ENCODE peak calls at places on chromosomes 3 and 15, in nine cellular contexts. One of them, this sample, is unnamed.

GRCh38 chr3:128619146-128619890 is 31.3 kb downstream of the RPN1 start:
- DNase-seq in NCI-H1092: no peak
- DNase-seq in activated B cell treated with CpG ODN at 0.5 μM for 24 hours: no peak
- DNase-seq in COR-L47: no peak
- DNase-seq in activated naive CD4-positive, alpha-beta T cell treated with anti-CD3 and anti-CD28 coated beads, Interleukin-2, amount 10 ng/mL, durations not matched to agents 7 days and 5 days: no peak
- DNase-seq in GM23338: no peak
- DNase-seq in trophoblast cell: peak
- DNase-seq in GM12864: no peak
- DNase-seq in naive thymus-derived CD8-positive, alpha-beta T cell: no peak
- DNase-seq in this sample: no peak

GRCh38 chr15:74305687-74306086 is 61.8 kb downstream of the CYP11A1 start:
- DNase-seq in NCI-H1092: no peak
- DNase-seq in activated B cell treated with CpG ODN at 0.5 μM for 24 hours: no peak
- DNase-seq in COR-L47: no peak
- DNase-seq in activated naive CD4-positive, alpha-beta T cell treated with anti-CD3 and anti-CD28 coated beads, Interleukin-2, amount 10 ng/mL, durations not matched to agents 7 days and 5 days: no peak
- DNase-seq in GM23338: no peak
- DNase-seq in trophoblast cell: no peak
- DNase-seq in GM12864: no peak
- DNase-seq in naive thymus-derived CD8-positive, alpha-beta T cell: no peak
- DNase-seq in this sample: no peak

GRCh38 chr3:73625124-73625665 is 454 bp upstream of the PDZRN3 start:
- DNase-seq in NCI-H1092: no peak
- DNase-seq in activated B cell treated with CpG ODN at 0.5 μM for 24 hours: no peak
- DNase-seq in COR-L47: no peak
- DNase-seq in activated naive CD4-positive, alpha-beta T cell treated with anti-CD3 and anti-CD28 coated beads, Interleukin-2, amount 10 ng/mL, durations not matched to agents 7 days and 5 days: no peak
- DNase-seq in GM23338: peak
- DNase-seq in trophoblast cell: no peak
- DNase-seq in GM12864: no peak
- DNase-seq in naive thymus-derived CD8-positive, alpha-beta T cell: no peak
- DNase-seq in this sample: no peak

GRCh38 chr15:41804361-41804760 is 23.5 kb upstream of the JMJD7 start:
- DNase-seq in NCI-H1092: no peak
- DNase-seq in activated B cell treated with CpG ODN at 0.5 μM for 24 hours: no peak
- DNase-seq in COR-L47: no peak
- DNase-seq in activated naive CD4-positive, alpha-beta T cell treated with anti-CD3 and anti-CD28 coated beads, Interleukin-2, amount 10 ng/mL, durations not matched to agents 7 days and 5 days: no peak
- DNase-seq in GM23338: no peak
- DNase-seq in trophoblast cell: peak
- DNase-seq in GM12864: no peak
- DNase-seq in naive thymus-derived CD8-positive, alpha-beta T cell: no peak
- DNase-seq in this sample: no peak

GRCh38 chr3:22609139-22609538 is 594.0 kb upstream of the UBE2E2 start:
- DNase-seq in NCI-H1092: no peak
- DNase-seq in activated B cell treated with CpG ODN at 0.5 μM for 24 hours: no peak
- DNase-seq in COR-L47: no peak
- DNase-seq in activated naive CD4-positive, alpha-beta T cell treated with anti-CD3 and anti-CD28 coated beads, Interleukin-2, amount 10 ng/mL, durations not matched to agents 7 days and 5 days: no peak
- DNase-seq in GM23338: no peak
- DNase-seq in trophoblast cell: no peak
- DNase-seq in GM12864: no peak
- DNase-seq in naive thymus-derived CD8-positive, alpha-beta T cell: no peak
- DNase-seq in this sample: no peak

GRCh38 chr3:178140491-178140890 is 395.7 kb upstream of the KCNMB2 start:
- DNase-seq in NCI-H1092: no peak
- DNase-seq in activated B cell treated with CpG ODN at 0.5 μM for 24 hours: no peak
- DNase-seq in COR-L47: no peak
- DNase-seq in activated naive CD4-positive, alpha-beta T cell treated with anti-CD3 and anti-CD28 coated beads, Interleukin-2, amount 10 ng/mL, durations not matched to agents 7 days and 5 days: no peak
- DNase-seq in GM23338: no peak
- DNase-seq in trophoblast cell: no peak
- DNase-seq in GM12864: no peak
- DNase-seq in naive thymus-derived CD8-positive, alpha-beta T cell: no peak
- DNase-seq in this sample: no peak

GRCh38 chr3:186021673-186022362 is 84.0 kb upstream of the TRA2B start:
- DNase-seq in NCI-H1092: no peak
- DNase-seq in activated B cell treated with CpG ODN at 0.5 μM for 24 hours: no peak
- DNase-seq in COR-L47: no peak
- DNase-seq in activated naive CD4-positive, alpha-beta T cell treated with anti-CD3 and anti-CD28 coated beads, Interleukin-2, amount 10 ng/mL, durations not matched to agents 7 days and 5 days: no peak
- DNase-seq in GM23338: no peak
- DNase-seq in trophoblast cell: no peak
- DNase-seq in GM12864: no peak
- DNase-seq in naive thymus-derived CD8-positive, alpha-beta T cell: no peak
- DNase-seq in this sample: no peak

GRCh38 chr3:5690904-5691532 is 503.5 kb downstream of the EDEM1 start:
- DNase-seq in NCI-H1092: no peak
- DNase-seq in activated B cell treated with CpG ODN at 0.5 μM for 24 hours: no peak
- DNase-seq in COR-L47: no peak
- DNase-seq in activated naive CD4-positive, alpha-beta T cell treated with anti-CD3 and anti-CD28 coated beads, Interleukin-2, amount 10 ng/mL, durations not matched to agents 7 days and 5 days: no peak
- DNase-seq in GM23338: no peak
- DNase-seq in trophoblast cell: peak
- DNase-seq in GM12864: no peak
- DNase-seq in naive thymus-derived CD8-positive, alpha-beta T cell: no peak
- DNase-seq in this sample: no peak

GRCh38 chr3:40456279-40456939 is 730 bp upstream of the RPL14 start:
- DNase-seq in NCI-H1092: no peak
- DNase-seq in activated B cell treated with CpG ODN at 0.5 μM for 24 hours: no peak
- DNase-seq in COR-L47: no peak
- DNase-seq in activated naive CD4-positive, alpha-beta T cell treated with anti-CD3 and anti-CD28 coated beads, Interleukin-2, amount 10 ng/mL, durations not matched to agents 7 days and 5 days: no peak
- DNase-seq in GM23338: no peak
- DNase-seq in trophoblast cell: no peak
- DNase-seq in GM12864: no peak
- DNase-seq in naive thymus-derived CD8-positive, alpha-beta T cell: no peak
- DNase-seq in this sample: no peak

GRCh38 chr3:101134331-101134730 is 141.1 kb upstream of the ABI3BP start:
- DNase-seq in NCI-H1092: no peak
- DNase-seq in activated B cell treated with CpG ODN at 0.5 μM for 24 hours: no peak
- DNase-seq in COR-L47: no peak
- DNase-seq in activated naive CD4-positive, alpha-beta T cell treated with anti-CD3 and anti-CD28 coated beads, Interleukin-2, amount 10 ng/mL, durations not matched to agents 7 days and 5 days: no peak
- DNase-seq in GM23338: no peak
- DNase-seq in trophoblast cell: no peak
- DNase-seq in GM12864: no peak
- DNase-seq in naive thymus-derived CD8-positive, alpha-beta T cell: no peak
- DNase-seq in this sample: no peak

GRCh38 chr3:157837341-157837740 is 268.9 kb downstream of the SHOX2 start:
- DNase-seq in NCI-H1092: no peak
- DNase-seq in activated B cell treated with CpG ODN at 0.5 μM for 24 hours: no peak
- DNase-seq in COR-L47: no peak
- DNase-seq in activated naive CD4-positive, alpha-beta T cell treated with anti-CD3 and anti-CD28 coated beads, Interleukin-2, amount 10 ng/mL, durations not matched to agents 7 days and 5 days: no peak
- DNase-seq in GM23338: no peak
- DNase-seq in trophoblast cell: no peak
- DNase-seq in GM12864: no peak
- DNase-seq in naive thymus-derived CD8-positive, alpha-beta T cell: no peak
- DNase-seq in this sample: no peak

GRCh38 chr3:193346259-193346658 is 32.3 kb downstream of the ATP13A5 start:
- DNase-seq in NCI-H1092: no peak
- DNase-seq in activated B cell treated with CpG ODN at 0.5 μM for 24 hours: no peak
- DNase-seq in COR-L47: no peak
- DNase-seq in activated naive CD4-positive, alpha-beta T cell treated with anti-CD3 and anti-CD28 coated beads, Interleukin-2, amount 10 ng/mL, durations not matched to agents 7 days and 5 days: no peak
- DNase-seq in GM23338: peak
- DNase-seq in trophoblast cell: no peak
- DNase-seq in GM12864: no peak
- DNase-seq in naive thymus-derived CD8-positive, alpha-beta T cell: no peak
- DNase-seq in this sample: no peak

GRCh38 chr15:89975482-89976291 is 25.4 kb upstream of the ZNF710 start:
- DNase-seq in NCI-H1092: no peak
- DNase-seq in activated B cell treated with CpG ODN at 0.5 μM for 24 hours: no peak
- DNase-seq in COR-L47: no peak
- DNase-seq in activated naive CD4-positive, alpha-beta T cell treated with anti-CD3 and anti-CD28 coated beads, Interleukin-2, amount 10 ng/mL, durations not matched to agents 7 days and 5 days: no peak
- DNase-seq in GM23338: no peak
- DNase-seq in trophoblast cell: no peak
- DNase-seq in GM12864: no peak
- DNase-seq in naive thymus-derived CD8-positive, alpha-beta T cell: no peak
- DNase-seq in this sample: no peak

GRCh38 chr15:37059051-37059450 is 41.3 kb downstream of the MEIS2 start:
- DNase-seq in NCI-H1092: no peak
- DNase-seq in activated B cell treated with CpG ODN at 0.5 μM for 24 hours: no peak
- DNase-seq in COR-L47: no peak
- DNase-seq in activated naive CD4-positive, alpha-beta T cell treated with anti-CD3 and anti-CD28 coated beads, Interleukin-2, amount 10 ng/mL, durations not matched to agents 7 days and 5 days: no peak
- DNase-seq in GM23338: no peak
- DNase-seq in trophoblast cell: peak
- DNase-seq in GM12864: no peak
- DNase-seq in naive thymus-derived CD8-positive, alpha-beta T cell: no peak
- DNase-seq in this sample: no peak

GRCh38 chr3:113094514-113094913 is 103.7 kb downstream of the GTPBP8 start:
- DNase-seq in NCI-H1092: no peak
- DNase-seq in activated B cell treated with CpG ODN at 0.5 μM for 24 hours: no peak
- DNase-seq in COR-L47: no peak
- DNase-seq in activated naive CD4-positive, alpha-beta T cell treated with anti-CD3 and anti-CD28 coated beads, Interleukin-2, amount 10 ng/mL, durations not matched to agents 7 days and 5 days: no peak
- DNase-seq in GM23338: peak
- DNase-seq in trophoblast cell: no peak
- DNase-seq in GM12864: no peak
- DNase-seq in naive thymus-derived CD8-positive, alpha-beta T cell: no peak
- DNase-seq in this sample: no peak

GRCh38 chr15:35289029-35289617 is 204.0 kb upstream of the NANOGP8 start:
- DNase-seq in NCI-H1092: no peak
- DNase-seq in activated B cell treated with CpG ODN at 0.5 μM for 24 hours: no peak
- DNase-seq in COR-L47: peak
- DNase-seq in activated naive CD4-positive, alpha-beta T cell treated with anti-CD3 and anti-CD28 coated beads, Interleukin-2, amount 10 ng/mL, durations not matched to agents 7 days and 5 days: no peak
- DNase-seq in GM23338: peak
- DNase-seq in trophoblast cell: peak
- DNase-seq in GM12864: peak
- DNase-seq in naive thymus-derived CD8-positive, alpha-beta T cell: no peak
- DNase-seq in this sample: no peak

GRCh38 chr3:4270726-4271125 is 32.4 kb upstream of the SETMAR start:
- DNase-seq in NCI-H1092: no peak
- DNase-seq in activated B cell treated with CpG ODN at 0.5 μM for 24 hours: no peak
- DNase-seq in COR-L47: no peak
- DNase-seq in activated naive CD4-positive, alpha-beta T cell treated with anti-CD3 and anti-CD28 coated beads, Interleukin-2, amount 10 ng/mL, durations not matched to agents 7 days and 5 days: no peak
- DNase-seq in GM23338: no peak
- DNase-seq in trophoblast cell: no peak
- DNase-seq in GM12864: no peak
- DNase-seq in naive thymus-derived CD8-positive, alpha-beta T cell: no peak
- DNase-seq in this sample: no peak

GRCh38 chr3:57958642-57959406 is 49.4 kb upstream of the FLNB start:
- DNase-seq in NCI-H1092: no peak
- DNase-seq in activated B cell treated with CpG ODN at 0.5 μM for 24 hours: no peak
- DNase-seq in COR-L47: no peak
- DNase-seq in activated naive CD4-positive, alpha-beta T cell treated with anti-CD3 and anti-CD28 coated beads, Interleukin-2, amount 10 ng/mL, durations not matched to agents 7 days and 5 days: no peak
- DNase-seq in GM23338: no peak
- DNase-seq in trophoblast cell: no peak
- DNase-seq in GM12864: no peak
- DNase-seq in naive thymus-derived CD8-positive, alpha-beta T cell: no peak
- DNase-seq in this sample: no peak

GRCh38 chr3:140164922-140165590 is 230.1 kb downstream of the CLSTN2 start:
- DNase-seq in NCI-H1092: no peak
- DNase-seq in activated B cell treated with CpG ODN at 0.5 μM for 24 hours: no peak
- DNase-seq in COR-L47: no peak
- DNase-seq in activated naive CD4-positive, alpha-beta T cell treated with anti-CD3 and anti-CD28 coated beads, Interleukin-2, amount 10 ng/mL, durations not matched to agents 7 days and 5 days: no peak
- DNase-seq in GM23338: no peak
- DNase-seq in trophoblast cell: no peak
- DNase-seq in GM12864: no peak
- DNase-seq in naive thymus-derived CD8-positive, alpha-beta T cell: no peak
- DNase-seq in this sample: no peak

GRCh38 chr3:185943363-185944106 is 5.7 kb upstream of the TRA2B start:
- DNase-seq in NCI-H1092: peak
- DNase-seq in activated B cell treated with CpG ODN at 0.5 μM for 24 hours: peak
- DNase-seq in COR-L47: peak
- DNase-seq in activated naive CD4-positive, alpha-beta T cell treated with anti-CD3 and anti-CD28 coated beads, Interleukin-2, amount 10 ng/mL, durations not matched to agents 7 days and 5 days: peak
- DNase-seq in GM23338: peak
- DNase-seq in trophoblast cell: peak
- DNase-seq in GM12864: peak
- DNase-seq in naive thymus-derived CD8-positive, alpha-beta T cell: peak
- DNase-seq in this sample: peak

GRCh38 chr3:23402728-23403505 is 199.8 kb downstream of the UBE2E2 start:
- DNase-seq in NCI-H1092: no peak
- DNase-seq in activated B cell treated with CpG ODN at 0.5 μM for 24 hours: no peak
- DNase-seq in COR-L47: no peak
- DNase-seq in activated naive CD4-positive, alpha-beta T cell treated with anti-CD3 and anti-CD28 coated beads, Interleukin-2, amount 10 ng/mL, durations not matched to agents 7 days and 5 days: peak
- DNase-seq in GM23338: no peak
- DNase-seq in trophoblast cell: no peak
- DNase-seq in GM12864: no peak
- DNase-seq in naive thymus-derived CD8-positive, alpha-beta T cell: no peak
- DNase-seq in this sample: no peak

GRCh38 chr3:13689373-13690265 is 140.7 kb downstream of the FBLN2 start:
- DNase-seq in NCI-H1092: no peak
- DNase-seq in activated B cell treated with CpG ODN at 0.5 μM for 24 hours: no peak
- DNase-seq in COR-L47: peak
- DNase-seq in activated naive CD4-positive, alpha-beta T cell treated with anti-CD3 and anti-CD28 coated beads, Interleukin-2, amount 10 ng/mL, durations not matched to agents 7 days and 5 days: no peak
- DNase-seq in GM23338: no peak
- DNase-seq in trophoblast cell: no peak
- DNase-seq in GM12864: no peak
- DNase-seq in naive thymus-derived CD8-positive, alpha-beta T cell: no peak
- DNase-seq in this sample: no peak

GRCh38 chr15:57340673-57341259 is 35.5 kb upstream of the CGNL1 start:
- DNase-seq in NCI-H1092: no peak
- DNase-seq in activated B cell treated with CpG ODN at 0.5 μM for 24 hours: no peak
- DNase-seq in COR-L47: peak
- DNase-seq in activated naive CD4-positive, alpha-beta T cell treated with anti-CD3 and anti-CD28 coated beads, Interleukin-2, amount 10 ng/mL, durations not matched to agents 7 days and 5 days: peak
- DNase-seq in GM23338: peak
- DNase-seq in trophoblast cell: peak
- DNase-seq in GM12864: peak
- DNase-seq in naive thymus-derived CD8-positive, alpha-beta T cell: peak
- DNase-seq in this sample: peak

GRCh38 chr3:142088522-142088921 is 60.8 kb downstream of the TFDP2 start:
- DNase-seq in NCI-H1092: no peak
- DNase-seq in activated B cell treated with CpG ODN at 0.5 μM for 24 hours: no peak
- DNase-seq in COR-L47: no peak
- DNase-seq in activated naive CD4-positive, alpha-beta T cell treated with anti-CD3 and anti-CD28 coated beads, Interleukin-2, amount 10 ng/mL, durations not matched to agents 7 days and 5 days: no peak
- DNase-seq in GM23338: peak
- DNase-seq in trophoblast cell: peak
- DNase-seq in GM12864: no peak
- DNase-seq in naive thymus-derived CD8-positive, alpha-beta T cell: no peak
- DNase-seq in this sample: no peak

GRCh38 chr3:134941820-134942219 is 146.8 kb downstream of the EPHB1 start:
- DNase-seq in NCI-H1092: no peak
- DNase-seq in activated B cell treated with CpG ODN at 0.5 μM for 24 hours: no peak
- DNase-seq in COR-L47: no peak
- DNase-seq in activated naive CD4-positive, alpha-beta T cell treated with anti-CD3 and anti-CD28 coated beads, Interleukin-2, amount 10 ng/mL, durations not matched to agents 7 days and 5 days: no peak
- DNase-seq in GM23338: peak
- DNase-seq in trophoblast cell: no peak
- DNase-seq in GM12864: no peak
- DNase-seq in naive thymus-derived CD8-positive, alpha-beta T cell: no peak
- DNase-seq in this sample: no peak

GRCh38 chr15:40105517-40106202 is 3.0 kb downstream of the BMF start:
- DNase-seq in NCI-H1092: no peak
- DNase-seq in activated B cell treated with CpG ODN at 0.5 μM for 24 hours: peak
- DNase-seq in COR-L47: no peak
- DNase-seq in activated naive CD4-positive, alpha-beta T cell treated with anti-CD3 and anti-CD28 coated beads, Interleukin-2, amount 10 ng/mL, durations not matched to agents 7 days and 5 days: no peak
- DNase-seq in GM23338: no peak
- DNase-seq in trophoblast cell: no peak
- DNase-seq in GM12864: no peak
- DNase-seq in naive thymus-derived CD8-positive, alpha-beta T cell: no peak
- DNase-seq in this sample: no peak

GRCh38 chr3:66149269-66149668 is 71.5 kb upstream of the SLC25A26 start:
- DNase-seq in NCI-H1092: no peak
- DNase-seq in activated B cell treated with CpG ODN at 0.5 μM for 24 hours: no peak
- DNase-seq in COR-L47: no peak
- DNase-seq in activated naive CD4-positive, alpha-beta T cell treated with anti-CD3 and anti-CD28 coated beads, Interleukin-2, amount 10 ng/mL, durations not matched to agents 7 days and 5 days: no peak
- DNase-seq in GM23338: no peak
- DNase-seq in trophoblast cell: no peak
- DNase-seq in GM12864: no peak
- DNase-seq in naive thymus-derived CD8-positive, alpha-beta T cell: no peak
- DNase-seq in this sample: no peak

GRCh38 chr3:11078826-11079520 is 75.3 kb upstream of the HRH1 start:
- DNase-seq in NCI-H1092: no peak
- DNase-seq in activated B cell treated with CpG ODN at 0.5 μM for 24 hours: no peak
- DNase-seq in COR-L47: no peak
- DNase-seq in activated naive CD4-positive, alpha-beta T cell treated with anti-CD3 and anti-CD28 coated beads, Interleukin-2, amount 10 ng/mL, durations not matched to agents 7 days and 5 days: no peak
- DNase-seq in GM23338: no peak
- DNase-seq in trophoblast cell: no peak
- DNase-seq in GM12864: no peak
- DNase-seq in naive thymus-derived CD8-positive, alpha-beta T cell: no peak
- DNase-seq in this sample: no peak

GRCh38 chr3:157129782-157130137 is 30.2 kb downstream of the CCNL1 start:
- DNase-seq in NCI-H1092: no peak
- DNase-seq in activated B cell treated with CpG ODN at 0.5 μM for 24 hours: no peak
- DNase-seq in COR-L47: peak
- DNase-seq in activated naive CD4-positive, alpha-beta T cell treated with anti-CD3 and anti-CD28 coated beads, Interleukin-2, amount 10 ng/mL, durations not matched to agents 7 days and 5 days: no peak
- DNase-seq in GM23338: peak
- DNase-seq in trophoblast cell: no peak
- DNase-seq in GM12864: no peak
- DNase-seq in naive thymus-derived CD8-positive, alpha-beta T cell: no peak
- DNase-seq in this sample: peak

GRCh38 chr15:20340931-20341661 is 200.5 kb downstream of the GOLGA6L6 start:
- DNase-seq in NCI-H1092: no peak
- DNase-seq in activated B cell treated with CpG ODN at 0.5 μM for 24 hours: peak
- DNase-seq in COR-L47: no peak
- DNase-seq in activated naive CD4-positive, alpha-beta T cell treated with anti-CD3 and anti-CD28 coated beads, Interleukin-2, amount 10 ng/mL, durations not matched to agents 7 days and 5 days: peak
- DNase-seq in GM23338: no peak
- DNase-seq in trophoblast cell: peak
- DNase-seq in GM12864: no peak
- DNase-seq in naive thymus-derived CD8-positive, alpha-beta T cell: no peak
- DNase-seq in this sample: no peak

This sample was measured in occipital lobe.